ENCODE peak calls at places on chromosomes 16 and 17, in six cellular contexts. I is A549, G is HepG2, B is GM12878, Z is upper lobe of left lung, F is K562. V is an unnamed sample.

GRCh38 chr16:57894390-57895080 is 76.4 kb downstream of the CNGB1 start:
- ATAC-seq in I (no peak), G (peak; percentile 81), B (no peak), Z (no peak), F (no peak), V (no peak)

GRCh38 chr17:60393840-60394529 is 2.1 kb upstream of the USP32 start:
- ATAC-seq in I (no peak), G (no peak), B (no peak), Z (no peak), F (no peak), V (no peak)

GRCh38 chr16:81181013-81181720 is 57.3 kb upstream of the BCO1 start:
- ATAC-seq in I (peak; percentile 89), G (peak; percentile 94), B (no peak), Z (peak; percentile 80), F (peak; percentile 93), V (peak; percentile 93)

GRCh38 chr17:43986225-43986981 is 18.0 kb upstream of the NAGS start:
- ATAC-seq in I (no peak), G (no peak), B (no peak), Z (no peak), F (no peak), V (no peak)

GRCh38 chr17:43984521-43984920 is 19.9 kb upstream of the NAGS start:
- ATAC-seq in I (no peak), G (peak; percentile 19), B (no peak), Z (no peak), F (peak; percentile 12), V (no peak)

GRCh38 chr17:65301184-65301583 is 164.0 kb downstream of the RGS9 start:
- ATAC-seq in I (no peak), G (no peak), B (no peak), Z (no peak), F (no peak), V (no peak)

GRCh38 chr17:64150237-64151015 is 20.5 kb upstream of the ERN1 start:
- ATAC-seq in I (no peak), G (peak; percentile 76), B (no peak), Z (no peak), F (no peak), V (no peak)

GRCh38 chr17:6314311-6314710 is 120.6 kb downstream of the AIPL1 start:
- ATAC-seq in I (no peak), G (no peak), B (no peak), Z (no peak), F (no peak), V (no peak)

GRCh38 chr16:4182581-4183257 is 59.2 kb downstream of the SRL start:
- ATAC-seq in I (no peak), G (no peak), B (peak; percentile 77), Z (no peak), F (no peak), V (no peak)

DNA sequence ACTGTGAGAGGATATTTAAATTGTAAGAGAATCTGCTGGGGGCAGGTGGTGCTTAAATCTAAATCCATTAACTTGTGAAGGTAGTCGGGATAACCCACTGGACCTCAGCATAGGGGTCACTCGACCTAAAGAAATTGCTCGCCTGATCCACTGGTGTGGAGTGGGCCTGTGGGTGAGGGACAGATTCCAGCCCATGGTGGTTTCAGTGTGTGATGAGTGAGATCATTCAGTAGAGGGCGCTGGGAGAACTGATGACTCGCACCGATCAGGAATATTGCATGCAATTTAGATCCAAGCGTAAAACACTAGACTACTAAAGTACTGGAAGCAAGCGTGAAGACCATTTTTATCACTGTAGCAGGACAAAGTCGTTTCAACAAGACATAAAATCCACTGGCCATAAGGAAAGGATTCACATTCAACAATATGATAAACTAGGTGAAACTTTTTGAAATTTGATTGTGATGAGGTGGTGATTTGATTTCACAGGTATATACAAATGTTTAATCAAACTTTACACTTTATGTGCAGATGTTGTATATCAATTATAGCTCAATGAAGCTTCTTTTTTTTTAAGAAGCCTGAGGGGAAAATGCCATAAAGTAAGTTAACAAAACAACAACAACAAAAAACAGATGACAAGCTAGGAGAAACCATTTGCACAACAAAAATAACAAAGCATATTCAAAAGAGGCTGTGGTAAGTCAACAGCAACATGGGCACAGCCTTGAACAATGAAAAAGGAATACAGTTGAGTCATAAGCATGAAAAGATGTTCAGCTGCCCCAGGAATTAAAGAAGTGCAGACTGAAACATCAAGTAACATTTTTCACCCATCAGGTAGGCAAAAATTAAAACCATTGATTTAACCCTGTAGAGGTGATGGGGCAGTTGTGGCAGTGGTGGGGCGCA is 7.5 kb upstream of the TMEM170A start:
- ATAC-seq in I (peak; percentile 97), G (peak; percentile 94), B (peak; percentile 94), Z (peak; percentile 75), F (peak; percentile 98), V (peak; percentile 92)
- TF ChIP-seq CTCF in I (peak; percentile 82), G (peak; percentile 94), B (peak; percentile 85), Z (peak; percentile 69), F (peak; percentile 86), V (peak; percentile 83)

DNA sequence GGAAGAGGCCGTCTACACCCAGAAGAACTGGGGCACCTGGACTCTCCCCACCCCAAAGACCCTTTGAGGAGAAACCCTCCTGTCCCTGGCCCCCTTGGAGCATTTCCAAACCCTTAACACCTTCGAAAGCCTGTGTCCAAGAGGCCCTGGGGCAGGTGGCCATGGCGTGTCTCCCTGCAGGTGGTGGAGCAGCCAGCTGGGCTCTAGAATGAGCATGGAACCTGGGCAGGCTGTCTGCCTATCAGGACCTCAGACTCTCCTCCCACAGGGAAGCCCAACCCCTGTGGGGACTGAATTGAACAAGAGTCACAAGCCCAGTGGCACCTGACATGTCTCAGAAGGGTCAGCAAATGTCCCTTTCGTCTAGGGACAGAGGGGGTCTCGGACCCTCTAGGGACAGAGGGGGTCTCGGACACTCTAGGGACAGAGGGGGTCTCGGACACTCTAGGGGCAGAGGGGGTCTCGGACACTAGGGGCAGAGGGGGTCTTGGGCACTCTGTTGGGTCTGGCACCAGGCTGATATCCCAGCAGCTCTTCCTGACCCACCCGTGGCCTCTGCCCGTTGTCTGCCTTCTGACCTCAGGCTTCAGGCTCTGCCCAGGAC is 8.4 kb downstream of the CBX4 start:
- ATAC-seq in I (no peak), G (peak; percentile 29), B (peak; percentile 14), Z (no peak), F (no peak), V (no peak)
- TF ChIP-seq EP300 in I (no peak), G (no peak), B (no peak), Z (no peak), F (no peak), V (no peak)

GRCh38 chr17:29129731-29130130 is 50.5 kb downstream of the MYO18A start:
- ATAC-seq in I (no peak), G (no peak), B (no peak), Z (peak; percentile 51), F (no peak), V (no peak)
- H3K27ac ChIP-seq in I (no peak overlapping the region), G (no peak overlapping the region), B (no peak overlapping the region), Z (no peak overlapping the region), F (no peak overlapping the region), V (no peak overlapping the region)

GRCh38 chr16:24805484-24805883 is 40.3 kb upstream of the SLC5A11 start:
- ATAC-seq in I (no peak), G (no peak), B (no peak), Z (no peak), F (no peak), V (no peak)

GRCh38 chr16:24801761-24802302 is 43.9 kb upstream of the SLC5A11 start:
- ATAC-seq in I (no peak), G (no peak), B (no peak), Z (peak; percentile 91), F (no peak), V (no peak)

GRCh38 chr16:24800586-24800985 is 45.2 kb upstream of the SLC5A11 start:
- ATAC-seq in I (peak; percentile 80), G (peak; percentile 67), B (no peak), Z (no peak), F (peak; percentile 54), V (peak; percentile 22)
- TF ChIP-seq CTCF in I (peak; percentile 61), G (peak; percentile 50), B (no peak), Z (no peak), F (peak; percentile 49), V (peak; percentile 35)

DNA sequence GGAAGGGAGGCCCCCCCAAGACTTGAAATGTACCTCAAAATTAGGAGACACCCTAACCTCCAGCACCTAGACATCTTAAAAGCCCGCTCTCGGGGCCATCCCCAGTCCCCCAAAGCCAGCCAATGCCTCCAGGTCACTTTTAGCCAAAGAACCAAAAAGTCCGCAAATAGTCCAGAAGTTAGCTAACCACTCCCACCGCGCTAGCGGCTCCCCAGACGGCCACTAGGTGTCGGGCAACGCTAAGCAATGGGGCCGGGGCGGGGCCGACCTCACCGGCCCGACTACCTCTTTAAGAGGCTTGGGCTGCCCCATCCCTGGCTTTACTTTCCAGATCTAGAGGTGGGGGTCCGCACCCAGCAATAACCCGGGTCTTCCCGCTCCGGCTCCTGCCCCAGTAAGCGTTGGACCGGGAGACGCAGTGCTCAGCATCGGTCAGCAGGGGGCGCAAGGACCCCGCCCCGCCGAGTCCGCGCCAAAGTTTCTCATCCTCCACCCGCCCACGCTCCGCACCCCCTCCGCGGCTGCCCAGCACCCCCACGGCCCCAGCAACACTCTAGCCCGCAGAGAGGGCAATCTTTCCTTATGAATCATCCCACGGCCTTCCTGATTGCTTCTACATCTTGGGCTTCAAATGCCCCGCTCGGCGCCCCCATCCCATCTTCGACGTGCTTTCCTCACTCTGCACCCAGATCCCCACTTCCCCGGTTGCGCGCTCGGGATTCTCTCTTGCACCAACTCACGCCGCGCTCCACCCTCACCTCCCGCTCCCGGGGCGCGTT is 795 bp downstream of the COL1A1 start:
- ATAC-seq in I (peak; percentile 74), G (peak; percentile 84), B (peak; percentile 88), Z (peak; percentile 91), F (peak; percentile 94), V (peak; percentile 77)
- TF ChIP-seq EP300 in I (no peak), G (no peak), B (no peak), Z (no peak), F (no peak), V (no peak)

GRCh38 chr17:47950448-47950847 is 7.2 kb downstream of the PRR15L start:
- ATAC-seq in I (no peak), G (no peak), B (no peak), Z (no peak), F (no peak), V (no peak)

GRCh38 chr17:47948706-47949196 is 7.4 kb downstream of the PNPO start:
- ATAC-seq in I (peak; percentile 75), G (peak; percentile 75), B (peak; percentile 4), Z (no peak), F (peak; percentile 10), V (no peak)

GRCh38 chr17:47946929-47947397 is 5.6 kb downstream of the PNPO start:
- ATAC-seq in I (peak; percentile 70), G (peak; percentile 78), B (peak; percentile 79), Z (peak; percentile 92), F (peak; percentile 92), V (peak; percentile 67)

GRCh38 chr17:47949951-47950350 is 7.7 kb downstream of the PRR15L start:
- ATAC-seq in I (no peak), G (no peak), B (peak; percentile 65), Z (no peak), F (no peak), V (no peak)

GRCh38 chr17:47949197-47949759 is 7.9 kb downstream of the PNPO start:
- ATAC-seq in I (peak; percentile 71), G (peak; percentile 78), B (peak; percentile 92), Z (peak; percentile 84), F (peak; percentile 95), V (peak; percentile 87)
- H3K27ac ChIP-seq in I (peak overlapping the region; percentile 77), G (peak overlapping the region; percentile 76), B (peak overlapping the region; percentile 74), Z (peak overlapping the region; percentile 72), F (peak overlapping the region; percentile 8), V (peak overlapping the region; percentile 75)

GRCh38 chr16:46620265-46621005 is 744 bp downstream of the SHCBP1 start:
- ATAC-seq in I (peak; percentile 2), G (no peak), B (peak; percentile 47), Z (no peak), F (peak; percentile 38), V (no peak)

GRCh38 chr16:46618516-46618915 is 2.7 kb downstream of the SHCBP1 start:
- ATAC-seq in I (no peak), G (no peak), B (peak; percentile 15), Z (no peak), F (no peak), V (no peak)

GRCh38 chr16:46621902-46622676 is 910 bp upstream of the SHCBP1 start:
- ATAC-seq in I (no peak), G (no peak), B (no peak), Z (no peak), F (no peak), V (no peak)

GRCh38 chr16:46621006-46621629 is at the start of gene SHCBP1:
- ATAC-seq in I (peak; percentile 92), G (peak; percentile 78), B (peak; percentile 95), Z (peak; percentile 79), F (peak; percentile 96), V (peak; percentile 87)
- TF ChIP-seq CTCF in I (no peak), G (no peak), B (no peak), Z (no peak), F (no peak), V (no peak)